ENCODE peak calls at places on chromosomes 11 and 22, in seven cellular contexts. One of them, this sample, is unnamed.

GRCh38 chr11:64026575-64027213 is 9.0 kb upstream of the FLRT1 start:
- DNase-seq in AG09319: no peak
- DNase-seq in DND-41: no peak
- DNase-seq in RWPE1: no peak
- DNase-seq in NCI-H1092: no peak
- DNase-seq in pancreas: no peak
- DNase-seq in RPMI8226: no peak
- DNase-seq in this sample: no peak

GRCh38 chr11:125588505-125588904 is 4.1 kb upstream of the STT3A start:
- DNase-seq in AG09319: no peak
- DNase-seq in RWPE1: peak; percentile 13
- DNase-seq in RPMI8226: no peak
- DNase-seq in pancreas: no peak
- DNase-seq in NCI-H1092: no peak
- DNase-seq in DND-41: no peak
- DNase-seq in this sample: no peak

GRCh38 chr22:40190501-40190900 is 12.8 kb downstream of the TNRC6B start:
- DNase-seq in RPMI8226: no peak
- DNase-seq in DND-41: no peak
- DNase-seq in AG09319: no peak
- DNase-seq in NCI-H1092: no peak
- DNase-seq in pancreas: no peak
- DNase-seq in RWPE1: no peak
- DNase-seq in this sample: no peak

GRCh38 chr11:14974723-14975587 is 2.8 kb upstream of the CALCA start:
- DNase-seq in RWPE1: no peak
- DNase-seq in RPMI8226: peak; percentile 54
- DNase-seq in DND-41: no peak
- DNase-seq in AG09319: no peak
- DNase-seq in pancreas: peak; percentile 16
- DNase-seq in NCI-H1092: no peak
- DNase-seq in this sample: peak; percentile 58

GRCh38 chr11:61969391-61969758 is 1.9 kb upstream of the FTH1 start:
- DNase-seq in AG09319: no peak
- DNase-seq in pancreas: no peak
- DNase-seq in RWPE1: no peak
- DNase-seq in NCI-H1092: no peak
- DNase-seq in RPMI8226: no peak
- DNase-seq in DND-41: no peak
- DNase-seq in this sample: no peak

GRCh38 chr11:77055056-77055680 is 11.6 kb upstream of the CAPN5 start:
- DNase-seq in DND-41: no peak
- DNase-seq in RWPE1: no peak
- DNase-seq in AG09319: no peak
- DNase-seq in pancreas: no peak
- DNase-seq in NCI-H1092: no peak
- DNase-seq in RPMI8226: no peak
- DNase-seq in this sample: no peak

GRCh38 chr22:32761251-32761903 is 40.1 kb upstream of the TIMP3 start:
- DNase-seq in NCI-H1092: no peak
- DNase-seq in DND-41: no peak
- DNase-seq in pancreas: no peak
- DNase-seq in RPMI8226: no peak
- DNase-seq in AG09319: no peak
- DNase-seq in RWPE1: no peak
- DNase-seq in this sample: no peak

GRCh38 chr11:9459573-9460321 is 1.1 kb upstream of the ZNF143 start:
- DNase-seq in RPMI8226: peak; percentile 20
- DNase-seq in AG09319: no peak
- DNase-seq in DND-41: peak; percentile 43
- DNase-seq in RWPE1: peak; percentile 9
- DNase-seq in NCI-H1092: no peak
- DNase-seq in pancreas: no peak
- DNase-seq in this sample: peak; percentile 48

GRCh38 chr11:97990162-97990920 is 1030.4 kb upstream of the CNTN5 start:
- DNase-seq in DND-41: no peak
- DNase-seq in AG09319: no peak
- DNase-seq in NCI-H1092: no peak
- DNase-seq in RWPE1: no peak
- DNase-seq in pancreas: no peak
- DNase-seq in RPMI8226: no peak
- DNase-seq in this sample: no peak

GRCh38 chr11:17412488-17413180 is 24.2 kb upstream of the KCNJ11 start:
- DNase-seq in pancreas: no peak
- DNase-seq in RWPE1: no peak
- DNase-seq in RPMI8226: no peak
- DNase-seq in NCI-H1092: peak; percentile 32
- DNase-seq in DND-41: no peak
- DNase-seq in AG09319: no peak
- DNase-seq in this sample: no peak

GRCh38 chr11:116835042-116835772 is 2.2 kb downstream of the APOA1 start:
- DNase-seq in RPMI8226: no peak
- DNase-seq in DND-41: peak; percentile 48
- DNase-seq in pancreas: no peak
- DNase-seq in NCI-H1092: no peak
- DNase-seq in AG09319: no peak
- DNase-seq in RWPE1: no peak
- DNase-seq in this sample: no peak

GRCh38 chr22:25628494-25628893 is 64.0 kb downstream of the GRK3 start:
- DNase-seq in RPMI8226: no peak
- DNase-seq in NCI-H1092: no peak
- DNase-seq in DND-41: no peak
- DNase-seq in AG09319: no peak
- DNase-seq in RWPE1: no peak
- DNase-seq in pancreas: no peak
- DNase-seq in this sample: no peak

This sample was measured in MM.1S.